ENCODE peak calls at places on chromosomes 13 and 19, in five cellular contexts. M is endothelial cell of umbilical vein; H is body of pancreas; Z is activated CD4-positive, CD25-positive, alpha-beta regulatory T cell; O is T-helper 17 cell. L is an unnamed sample.

GRCh38 chr13:23637813-23638212 is 67.6 kb downstream of the TNFRSF19 start:
- DNase-seq in M (no peak), Z (no peak), H (no peak), O (no peak), L (no peak)

GRCh38 chr13:65943711-65944110 is 1286.4 kb downstream of the PCDH9 start:
- DNase-seq in Z (no peak), O (no peak), M (peak), H (no peak), L (no peak)

GRCh38 chr13:100552755-100553154 is 35.8 kb downstream of the GGACT start:
- DNase-seq in Z (no peak), O (no peak), H (no peak), M (no peak), L (no peak)

GRCh38 chr19:39152066-39152465 is 26.5 kb downstream of the PAK4 start:
- DNase-seq in H (no peak), Z (no peak), O (no peak), M (no peak), L (no peak)

GRCh38 chr19:50492303-50493052 is 15.8 kb upstream of the GARIN5A start:
- DNase-seq in H (no peak), M (no peak), Z (no peak), O (no peak), L (no peak)

GRCh38 chr13:99980201-99981114 is 1.1 kb upstream of the ZIC2 start:
- DNase-seq in H (peak), O (no peak), Z (peak), M (peak), L (peak)

GRCh38 chr19:55216461-55217198 is 7.3 kb upstream of the PTPRH start:
- DNase-seq in M (peak), O (peak), Z (no peak), H (peak), L (peak)

GRCh38 chr13:27704681-27705080 is 83.0 kb downstream of the POLR1D start:
- DNase-seq in M (no peak), Z (no peak), H (no peak), O (no peak), L (no peak)

GRCh38 chr13:27635256-27635655 is 13.6 kb downstream of the POLR1D start:
- DNase-seq in O (no peak), M (no peak), H (no peak), Z (no peak), L (no peak)

L was measured in NCI-H345.